ENCODE peak calls at places on chromosome 19, in eight cellular contexts. H is stomach, K is heart left ventricle, E is neural progenitor cell, N is heart right ventricle, V is neural crest cell, P is colonic mucosa, Y is fibroblast of the aortic adventitia. F is an unnamed sample.

GRCh38 chr19:53037101-53038097 is 7.1 kb upstream of the ERVV-2 start:
- DNase-seq in H (no peak), K (peak), E (peak), N (peak), V (peak), P (peak), Y (peak), F (peak)

GRCh38 chr19:47037766-47038165 is 10.7 kb downstream of the TMEM160 start:
- DNase-seq in H (no peak), K (no peak), E (no peak), N (no peak), V (no peak), P (no peak), Y (no peak), F (no peak)

GRCh38 chr19:38451629-38452028 is 18.1 kb downstream of the RYR1 start:
- DNase-seq in H (no peak), K (no peak), E (no peak), N (no peak), V (no peak), P (no peak), Y (no peak), F (no peak)

GRCh38 chr19:38452430-38453366 is 19.2 kb downstream of the RYR1 start:
- DNase-seq in H (no peak), K (no peak), E (peak), N (no peak), V (no peak), P (peak), Y (no peak), F (no peak)

GRCh38 chr19:29789007-29789406 is 22.8 kb upstream of the CCNE1 start:
- DNase-seq in H (no peak), K (no peak), E (no peak), N (no peak), V (no peak), P (no peak), Y (no peak), F (no peak)

GRCh38 chr19:15285896-15286591 is 46.3 kb downstream of the BRD4 start:
- DNase-seq in H (no peak), K (no peak), E (peak), N (no peak), V (no peak), P (no peak), Y (no peak), F (no peak)

GRCh38 chr19:10670876-10671804 is 17.0 kb downstream of the ILF3 start:
- DNase-seq in H (no peak), K (no peak), E (no peak), N (no peak), V (no peak), P (no peak), Y (no peak), F (no peak)

GRCh38 chr19:4297901-4298771 is 4.1 kb downstream of the TMIGD2 start:
- DNase-seq in H (no peak), K (no peak), E (peak), N (no peak), V (no peak), P (no peak), Y (no peak), F (no peak)

GRCh38 chr19:16066611-16067104 is 9.6 kb upstream of the TPM4 start:
- DNase-seq in H (peak), K (peak), E (no peak), N (no peak), V (no peak), P (peak), Y (peak), F (no peak)

GRCh38 chr19:52600639-52601024 is 30.5 kb downstream of the ZNF701 start:
- DNase-seq in H (peak), K (peak), E (no peak), N (peak), V (no peak), P (peak), Y (no peak), F (no peak)

GRCh38 chr19:632228-633067 is 889 bp downstream of the POLRMT start:
- DNase-seq in H (no peak), K (no peak), E (peak), N (no peak), V (peak), P (peak), Y (peak), F (no peak)

GRCh38 chr19:45003485-45003884 is 2.2 kb downstream of the RELB start:
- DNase-seq in H (no peak), K (no peak), E (no peak), N (no peak), V (no peak), P (no peak), Y (no peak), F (no peak)

GRCh38 chr19:48717059-48717395 is 2.5 kb downstream of the MAMSTR start:
- DNase-seq in H (no peak), K (no peak), E (no peak), N (no peak), V (no peak), P (no peak), Y (peak), F (no peak)

GRCh38 chr19:5210556-5210955 is 130.1 kb downstream of the PTPRS start:
- DNase-seq in H (no peak), K (no peak), E (no peak), N (no peak), V (no peak), P (no peak), Y (no peak), F (no peak)

GRCh38 chr19:45998834-45999233 is 3.6 kb downstream of the CCDC61 start:
- DNase-seq in H (no peak), K (no peak), E (no peak), N (no peak), V (no peak), P (no peak), Y (no peak), F (no peak)

GRCh38 chr19:54435551-54436016 is 13.4 kb upstream of the LENG8 start:
- DNase-seq in H (no peak), K (no peak), E (no peak), N (no peak), V (no peak), P (no peak), Y (no peak), F (no peak)

GRCh38 chr19:16417660-16418596 is 53.8 kb downstream of the EPS15L1 start:
- DNase-seq in H (peak), K (peak), E (peak), N (peak), V (peak), P (peak), Y (peak), F (no peak)

GRCh38 chr19:40687525-40688016 is 2.9 kb downstream of the NUMBL start:
- DNase-seq in H (peak), K (peak), E (no peak), N (peak), V (no peak), P (peak), Y (peak), F (no peak)

GRCh38 chr19:756232-756631 is 5.3 kb downstream of the MISP start:
- DNase-seq in H (no peak), K (no peak), E (no peak), N (no peak), V (no peak), P (no peak), Y (no peak), F (no peak)

GRCh38 chr19:47719047-47719885 is 6.0 kb downstream of the EHD2 start:
- DNase-seq in H (peak), K (peak), E (no peak), N (peak), V (no peak), P (peak), Y (peak), F (peak)

GRCh38 chr19:56637976-56638555 is 4.9 kb upstream of the SMIM17 start:
- DNase-seq in H (peak), K (peak), E (peak), N (peak), V (peak), P (peak), Y (peak), F (peak)

GRCh38 chr19:46609511-46610412 is 8.6 kb downstream of the CALM3 start:
- DNase-seq in H (no peak), K (peak), E (no peak), N (no peak), V (no peak), P (no peak), Y (no peak), F (no peak)

GRCh38 chr19:8438236-8438635 is 6.5 kb upstream of the HNRNPM start:
- DNase-seq in H (no peak), K (no peak), E (no peak), N (no peak), V (no peak), P (no peak), Y (no peak), F (no peak)

GRCh38 chr19:8206147-8207087 is 2.8 kb upstream of the CERS4 start:
- DNase-seq in H (peak), K (no peak), E (no peak), N (no peak), V (no peak), P (no peak), Y (no peak), F (no peak)

GRCh38 chr19:45069056-45069455 is 7.2 kb downstream of the ZNF296 start:
- DNase-seq in H (peak), K (no peak), E (peak), N (no peak), V (no peak), P (peak), Y (peak), F (no peak)

GRCh38 chr19:45195764-45196163 is 17.2 kb downstream of the BLOC1S3 start:
- DNase-seq in H (no peak), K (no peak), E (no peak), N (no peak), V (no peak), P (no peak), Y (no peak), F (no peak)

GRCh38 chr19:48752511-48753365 is at the start of gene FUT1:
- DNase-seq in H (peak), K (peak), E (peak), N (peak), V (no peak), P (peak), Y (no peak), F (no peak)

GRCh38 chr19:46394398-46394797 is 19.0 kb downstream of the CCDC8 start:
- DNase-seq in H (no peak), K (no peak), E (no peak), N (no peak), V (no peak), P (no peak), Y (peak), F (no peak)

GRCh38 chr19:46748325-46749109 is 2.3 kb upstream of the STRN4 start:
- DNase-seq in H (peak), K (peak), E (peak), N (peak), V (peak), P (peak), Y (peak), F (no peak)

GRCh38 chr19:18961767-18962423 is 20.9 kb upstream of the HOMER3 start:
- DNase-seq in H (no peak), K (no peak), E (peak), N (no peak), V (no peak), P (no peak), Y (no peak), F (no peak)

GRCh38 chr19:44696939-44697669 is 1.8 kb upstream of the CEACAM16 start:
- DNase-seq in H (no peak), K (no peak), E (no peak), N (no peak), V (no peak), P (no peak), Y (no peak), F (no peak)

GRCh38 chr19:45913874-45914830 is at the start of gene NANOS2:
- DNase-seq in H (no peak), K (no peak), E (peak), N (peak), V (peak), P (no peak), Y (peak), F (no peak)

GRCh38 chr19:28831464-28831863 is 381.5 kb downstream of the UQCRFS1 start:
- DNase-seq in H (no peak), K (no peak), E (peak), N (no peak), V (no peak), P (no peak), Y (no peak), F (no peak)

GRCh38 chr19:4889034-4889825 is 13.5 kb downstream of the ARRDC5 start:
- DNase-seq in H (no peak), K (no peak), E (no peak), N (no peak), V (no peak), P (no peak), Y (peak), F (no peak)

GRCh38 chr19:3470500-3471128 is 9.7 kb downstream of the SMIM24 start:
- DNase-seq in H (no peak), K (no peak), E (no peak), N (no peak), V (no peak), P (no peak), Y (no peak), F (no peak)

GRCh38 chr19:57829316-57829715 is 783 bp upstream of the ZNF587B start:
- DNase-seq in H (no peak), K (no peak), E (no peak), N (no peak), V (no peak), P (no peak), Y (peak), F (no peak)

GRCh38 chr19:55112781-55113569 is 4.5 kb downstream of the PPP1R12C start:
- DNase-seq in H (no peak), K (no peak), E (no peak), N (no peak), V (no peak), P (no peak), Y (no peak), F (no peak)

GRCh38 chr19:49150106-49150943 is 4.9 kb downstream of the HRC start:
- DNase-seq in H (peak), K (peak), E (peak), N (peak), V (peak), P (peak), Y (peak), F (peak)

GRCh38 chr19:13610042-13610691 is 103.9 kb upstream of the CACNA1A start:
- DNase-seq in H (peak), K (no peak), E (peak), N (no peak), V (no peak), P (no peak), Y (no peak), F (no peak)
- TF ChIP-seq CTCF in H (no peak), K (no peak), E (peak), N (no peak), V (no peak), P (no peak), Y (no peak), F (no peak)

DNA sequence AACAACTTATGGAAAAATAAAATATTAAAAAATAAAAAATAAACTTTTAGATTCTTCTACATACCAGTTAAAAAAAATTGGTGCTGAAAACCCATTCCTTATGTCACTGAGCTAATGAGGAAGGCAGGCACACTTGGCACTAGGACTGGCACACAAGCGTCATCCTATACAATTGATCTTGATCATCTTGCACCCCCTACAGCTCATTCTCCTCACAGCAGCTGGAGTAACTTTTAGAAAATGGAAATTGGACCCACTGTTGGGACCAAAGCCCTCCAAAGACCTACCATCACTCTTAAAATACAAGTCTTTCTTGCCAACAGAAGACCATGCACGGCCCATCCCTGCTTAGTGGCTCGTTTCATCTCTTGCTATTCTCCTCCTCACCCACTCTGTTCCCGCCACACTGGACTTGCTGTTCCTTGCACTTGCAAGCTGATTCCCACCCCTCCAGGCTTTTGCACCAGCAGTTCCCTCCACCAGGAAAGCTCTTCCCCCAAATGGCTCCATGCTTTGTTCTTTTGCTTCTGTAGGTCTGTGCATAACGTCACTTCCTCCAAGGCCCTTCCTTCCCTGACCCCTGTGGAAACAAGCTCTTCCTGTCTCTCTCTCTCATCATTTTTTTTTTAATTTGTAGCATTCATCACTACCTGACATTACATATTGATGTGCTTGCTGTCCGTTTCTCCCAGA is 11.6 kb downstream of the CTU1 start:
- DNase-seq in H (no peak), K (no peak), E (peak), N (no peak), V (no peak), P (no peak), Y (no peak), F (no peak)
- TF ChIP-seq CTCF in H (no peak), K (no peak), E (peak), N (peak), V (peak), P (no peak), Y (peak), F (no peak)

GRCh38 chr19:2145831-2146241 is 5.5 kb downstream of the AP3D1 start:
- DNase-seq in H (no peak), K (no peak), E (no peak), N (no peak), V (no peak), P (no peak), Y (no peak), F (no peak)
- TF ChIP-seq CTCF in H (no peak), K (no peak), E (no peak), N (no peak), V (no peak), P (no peak), Y (no peak), F (no peak)

GRCh38 chr19:51296331-51297093 is 14.9 kb upstream of the IGLON5 start:
- DNase-seq in H (no peak), K (no peak), E (peak), N (no peak), V (no peak), P (no peak), Y (no peak), F (no peak)
- TF ChIP-seq CTCF in H (no peak), K (no peak), E (peak), N (no peak), V (peak), P (no peak), Y (no peak), F (no peak)

GRCh38 chr19:33436360-33437345 is 63.1 kb downstream of the CEBPG start:
- DNase-seq in H (no peak), K (no peak), E (no peak), N (no peak), V (no peak), P (no peak), Y (no peak), F (no peak)

GRCh38 chr19:33437351-33438015 is 64.0 kb downstream of the CEBPG start:
- DNase-seq in H (no peak), K (no peak), E (no peak), N (no peak), V (no peak), P (no peak), Y (no peak), F (no peak)

GRCh38 chr19:33438987-33439781 is 65.7 kb downstream of the CEBPG start:
- DNase-seq in H (no peak), K (no peak), E (no peak), N (no peak), V (no peak), P (no peak), Y (no peak), F (no peak)

GRCh38 chr19:33440241-33440640 is 66.7 kb downstream of the CEBPG start:
- DNase-seq in H (no peak), K (no peak), E (no peak), N (no peak), V (no peak), P (no peak), Y (no peak), F (no peak)

GRCh38 chr19:33438016-33438671 is 64.6 kb downstream of the CEBPG start:
- DNase-seq in H (no peak), K (peak), E (no peak), N (peak), V (no peak), P (no peak), Y (peak), F (no peak)
- TF ChIP-seq CTCF in H (no peak), K (no peak), E (peak), N (peak), V (no peak), P (no peak), Y (no peak), F (no peak)

DNA sequence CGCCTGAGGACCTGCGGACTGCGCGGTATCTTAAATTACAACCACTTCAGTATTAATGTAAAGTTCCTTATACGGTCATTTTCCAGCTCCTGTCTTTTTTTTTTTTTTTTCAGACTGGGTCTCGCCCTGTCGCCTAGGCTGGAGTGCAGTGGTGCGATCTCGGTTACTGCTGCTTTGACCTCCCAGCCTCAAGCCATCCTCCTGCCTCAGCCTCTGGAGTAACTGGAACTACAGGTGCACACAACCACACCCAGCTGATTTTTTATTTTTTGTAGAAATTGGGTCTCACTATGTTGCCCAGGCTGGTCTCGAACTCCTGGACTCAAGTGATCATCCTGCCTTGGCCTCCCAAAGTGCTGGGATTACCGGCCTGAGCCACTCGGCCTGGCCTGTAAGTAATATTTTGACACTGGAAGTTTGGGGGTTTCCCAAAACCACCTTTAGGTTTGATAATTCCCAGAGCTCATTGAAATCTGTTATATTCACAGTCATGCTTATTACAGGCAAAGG is 406 bp upstream of the EID2B start:
- DNase-seq in H (no peak), K (no peak), E (no peak), N (no peak), V (no peak), P (no peak), Y (no peak), F (no peak)
- TF ChIP-seq CTCF in H (peak), K (no peak), E (no peak), N (no peak), V (peak), P (no peak), Y (no peak), F (no peak)

GRCh38 chr19:30846102-30846501 is 473.9 kb downstream of the ZNF536 start:
- DNase-seq in H (no peak), K (no peak), E (no peak), N (no peak), V (no peak), P (no peak), Y (no peak), F (no peak)
- TF ChIP-seq CTCF in H (no peak), K (no peak), E (no peak), N (no peak), V (no peak), P (no peak), Y (no peak), F (no peak)

DNA sequence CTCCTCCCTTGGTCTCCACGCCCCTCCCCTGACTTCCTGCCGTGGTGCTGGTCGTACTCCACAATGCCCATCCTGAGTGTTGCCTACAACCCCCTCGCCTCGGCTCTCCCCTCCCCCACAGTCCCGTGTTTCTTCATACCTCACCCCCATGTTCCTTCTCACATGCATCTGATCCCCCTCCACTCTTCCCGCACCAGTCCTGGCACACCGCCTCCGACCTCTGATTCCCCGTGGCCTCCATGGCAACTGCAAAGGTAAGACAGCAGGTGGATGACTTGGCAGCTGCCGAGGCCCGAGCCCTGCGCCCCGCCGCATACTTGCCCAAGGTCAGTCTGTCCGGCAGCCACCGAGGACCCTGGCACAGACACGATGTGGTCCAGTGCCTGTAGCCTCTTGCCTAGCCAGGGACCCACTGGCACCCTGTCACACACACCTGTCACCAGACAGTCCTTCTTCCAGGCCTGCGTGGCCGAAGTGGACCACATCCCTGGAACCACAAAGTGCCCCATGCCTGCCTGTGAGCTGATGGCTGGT is 16.1 kb upstream of the SDHAF1 start:
- DNase-seq in H (no peak), K (no peak), E (no peak), N (no peak), V (no peak), P (no peak), Y (no peak), F (no peak)
- TF ChIP-seq CTCF in H (no peak), K (no peak), E (no peak), N (no peak), V (no peak), P (no peak), Y (no peak), F (no peak)